ENCODE peak calls at places on chromosomes 6 and 20, in five cellular contexts. M is SW 1271; Z is cardiac fibroblast; T is EL; Q is CD8-positive, alpha-beta T cell. B is an unnamed sample.

GRCh38 chr20:63087236-63087871 is 80.6 kb upstream of the BHLHE23 start:
- DNase-seq in M (no peak), Z (no peak), T (no peak), Q (no peak), B (no peak)

GRCh38 chr6:87421576-87421975 is 13.8 kb downstream of the CFAP206 start:
- DNase-seq in M (no peak), Z (no peak), T (no peak), Q (no peak), B (no peak)

GRCh38 chr6:26271640-26272090 is 93.3 kb upstream of the BTN3A2 start:
- DNase-seq in M (no peak), Z (no peak), T (no peak), Q (no peak), B (no peak)

GRCh38 chr6:116102856-116103255 is 2.2 kb downstream of the NT5DC1 start:
- DNase-seq in M (no peak), Z (no peak), T (no peak), Q (no peak), B (no peak)

GRCh38 chr6:16320533-16321340 is 82.3 kb downstream of the GMPR start:
- DNase-seq in M (no peak), Z (peak), T (peak), Q (no peak), B (peak)

GRCh38 chr20:58553841-58554240 is 38.6 kb upstream of the APCDD1L start:
- DNase-seq in M (no peak), Z (peak), T (no peak), Q (no peak), B (peak)

GRCh38 chr6:30325150-30325872 is 1.4 kb upstream of the TRIM39 start:
- DNase-seq in M (peak), Z (peak), T (peak), Q (peak), B (peak)

GRCh38 chr20:60446273-60447111 is 488.3 kb downstream of the CDH26 start:
- DNase-seq in M (no peak), Z (no peak), T (no peak), Q (no peak), B (no peak)

GRCh38 chr6:71383891-71384489 is 95.4 kb downstream of the OGFRL1 start:
- DNase-seq in M (peak), Z (peak), T (peak), Q (no peak), B (peak)

GRCh38 chr20:434221-434620 is 26.1 kb downstream of the RBCK1 start:
- DNase-seq in M (no peak), Z (no peak), T (no peak), Q (no peak), B (no peak)

GRCh38 chr6:107633680-107634141 is 143.8 kb downstream of the SOBP start:
- DNase-seq in M (no peak), Z (no peak), T (no peak), Q (no peak), B (no peak)

GRCh38 chr6:19723533-19723932 is 113.6 kb upstream of the ID4 start:
- DNase-seq in M (no peak), Z (peak), T (peak), Q (no peak), B (peak)

GRCh38 chr6:156982168-156982567 is 205.0 kb downstream of the ARID1B start:
- DNase-seq in M (no peak), Z (no peak), T (no peak), Q (no peak), B (no peak)

GRCh38 chr6:3351837-3352524 is 93.2 kb downstream of the PSMG4 start:
- DNase-seq in M (no peak), Z (no peak), T (no peak), Q (no peak), B (no peak)

GRCh38 chr20:6819599-6819998 is 52.1 kb downstream of the BMP2 start:
- DNase-seq in M (no peak), Z (peak), T (no peak), Q (no peak), B (no peak)

GRCh38 chr20:1178103-1178502 is 6.7 kb downstream of the TMEM74B start:
- DNase-seq in M (no peak), Z (no peak), T (no peak), Q (no peak), B (no peak)

GRCh38 chr6:36670271-36670670 is 8.2 kb upstream of the CDKN1A start:
- DNase-seq in M (no peak), Z (no peak), T (no peak), Q (no peak), B (no peak)

GRCh38 chr6:34238507-34239239 is 2.0 kb downstream of the HMGA1 start:
- DNase-seq in M (no peak), Z (no peak), T (no peak), Q (no peak), B (no peak)

B was measured in IMR-90.